ENCODE peak calls at places on chromosomes 3 and 15, in nine cellular contexts. Q is PC-3; G is D341Med; M is fibroblast of mammary gland; O is activated CD8-positive, alpha-beta memory T cell treated with anti-CD3 and anti-CD28 coated beads for 24 hours; I is WERI-Rb-1; K is stimulated activated CD4-positive, alpha-beta T cell treated with anti-CD3 and anti-CD28 coated beads, Interleukin-15, amount 100 ng/mL, for 1 hour; R is iris pigment epithelial cell; X is CD8-positive, alpha-beta memory T cell. U is an unnamed sample.

GRCh38 chr3:64454179-64454578 is 228.9 kb upstream of the PRICKLE2 start:
- DNase-seq in Q (peak), G (no peak), M (peak), O (no peak), I (no peak), K (no peak), R (peak), X (no peak), U (no peak)

GRCh38 chr3:4410174-4410573 is 56.9 kb downstream of the SUMF1 start:
- DNase-seq in Q (peak), G (no peak), M (no peak), O (no peak), I (no peak), K (no peak), R (no peak), X (no peak), U (no peak)

GRCh38 chr3:116028157-116028556 is 404.8 kb downstream of the GAP43 start:
- DNase-seq in Q (no peak), G (no peak), M (no peak), O (no peak), I (no peak), K (no peak), R (no peak), X (no peak), U (no peak)

GRCh38 chr15:90031231-90031791 is 30.2 kb downstream of the ZNF710 start:
- DNase-seq in Q (peak), G (no peak), M (peak), O (no peak), I (no peak), K (no peak), R (peak), X (no peak), U (no peak)

GRCh38 chr3:66029443-66029842 is 9.3 kb downstream of the MAGI1 start:
- DNase-seq in Q (no peak), G (no peak), M (peak), O (no peak), I (no peak), K (no peak), R (no peak), X (no peak), U (no peak)

GRCh38 chr3:177084616-177085015 is 112.7 kb downstream of the TBL1XR1 start:
- DNase-seq in Q (no peak), G (no peak), M (no peak), O (no peak), I (no peak), K (no peak), R (no peak), X (no peak), U (no peak)

GRCh38 chr15:43150171-43150929 is 17.0 kb downstream of the TMEM62 start:
- DNase-seq in Q (peak), G (no peak), M (peak), O (no peak), I (no peak), K (no peak), R (peak), X (no peak), U (no peak)

GRCh38 chr15:99423186-99424130 is 142.3 kb upstream of the MEF2A start:
- DNase-seq in Q (no peak), G (no peak), M (no peak), O (no peak), I (no peak), K (no peak), R (no peak), X (no peak), U (no peak)

GRCh38 chr15:25989327-25989726 is 126.2 kb upstream of the ATP10A start:
- DNase-seq in Q (no peak), G (no peak), M (no peak), O (no peak), I (no peak), K (no peak), R (no peak), X (no peak), U (no peak)

GRCh38 chr3:60651799-60652198 is 599.5 kb downstream of the FHIT start:
- DNase-seq in Q (no peak), G (no peak), M (no peak), O (no peak), I (no peak), K (no peak), R (no peak), X (no peak), U (no peak)

GRCh38 chr15:39472661-39473657 is 107.9 kb upstream of the THBS1 start:
- DNase-seq in Q (no peak), G (no peak), M (peak), O (no peak), I (no peak), K (no peak), R (peak), X (no peak), U (no peak)

U was measured in NCI-H146.